ENCODE peak calls at places on chromosome 19, in nine cellular contexts. X, K, M, Q, F, P, B, G and Z are unnamed samples.

GRCh38 chr19:27744926-27745844 is 1467.8 kb downstream of the UQCRFS1 start:
- DNase-seq in X (no peak), K (peak), M (no peak), Q (no peak), F (no peak), P (no peak), B (no peak), G (no peak), Z (no peak)

GRCh38 chr19:2695288-2695866 is 7.1 kb downstream of the GNG7 start:
- DNase-seq in X (no peak), K (no peak), M (no peak), Q (peak), F (no peak), P (no peak), B (no peak), G (peak), Z (no peak)

GRCh38 chr19:38665950-38666661 is 18.7 kb downstream of the ACTN4 start:
- DNase-seq in X (no peak), K (no peak), M (no peak), Q (no peak), F (peak), P (peak), B (no peak), G (no peak), Z (no peak)

GRCh38 chr19:50510121-50510670 is 795 bp downstream of the JOSD2 start:
- DNase-seq in X (no peak), K (no peak), M (no peak), Q (no peak), F (peak), P (no peak), B (no peak), G (no peak), Z (no peak)

GRCh38 chr19:40799558-40800338 is 757 bp downstream of the EGLN2 start:
- DNase-seq in X (peak), K (no peak), M (no peak), Q (peak), F (peak), P (no peak), B (no peak), G (no peak), Z (no peak)

GRCh38 chr19:55353803-55354697 is 469 bp downstream of the COX6B2 start:
- DNase-seq in X (peak), K (peak), M (no peak), Q (peak), F (peak), P (no peak), B (peak), G (peak), Z (peak)

GRCh38 chr19:45079063-45079910 is at the start of gene GEMIN7:
- DNase-seq in X (peak), K (peak), M (no peak), Q (peak), F (peak), P (peak), B (peak), G (peak), Z (peak)

GRCh38 chr19:16380943-16381755 is 56.5 kb downstream of the KLF2 start:
- DNase-seq in X (no peak), K (no peak), M (no peak), Q (no peak), F (no peak), P (no peak), B (no peak), G (no peak), Z (no peak)

GRCh38 chr19:7512400-7512851 is 3.5 kb upstream of the ZNF358 start:
- DNase-seq in X (no peak), K (no peak), M (no peak), Q (no peak), F (no peak), P (no peak), B (no peak), G (no peak), Z (no peak)

GRCh38 chr19:24052811-24053210 is 34.2 kb upstream of the ZNF254 start:
- DNase-seq in X (no peak), K (no peak), M (no peak), Q (no peak), F (no peak), P (peak), B (no peak), G (no peak), Z (no peak)

GRCh38 chr19:1251233-1251502 is 2.8 kb downstream of the MIDN start:
- DNase-seq in X (no peak), K (no peak), M (no peak), Q (no peak), F (peak), P (peak), B (peak), G (peak), Z (no peak)

GRCh38 chr19:40363128-40363527 is 14.6 kb downstream of the PLD3 start:
- DNase-seq in X (peak), K (no peak), M (no peak), Q (no peak), F (no peak), P (no peak), B (no peak), G (peak), Z (no peak)

GRCh38 chr19:10662384-10663251 is 8.5 kb downstream of the ILF3 start:
- DNase-seq in X (no peak), K (no peak), M (no peak), Q (no peak), F (no peak), P (no peak), B (no peak), G (peak), Z (no peak)

GRCh38 chr19:15379996-15380647 is 535 bp upstream of the AKAP8 start:
- DNase-seq in X (peak), K (peak), M (peak), Q (peak), F (peak), P (peak), B (no peak), G (peak), Z (no peak)

GRCh38 chr19:46573679-46574522 is 27.2 kb upstream of the CALM3 start:
- DNase-seq in X (no peak), K (no peak), M (no peak), Q (no peak), F (no peak), P (no peak), B (no peak), G (no peak), Z (no peak)

GRCh38 chr19:46818812-46819211 is 30.4 kb upstream of the SLC1A5 start:
- DNase-seq in X (peak), K (no peak), M (no peak), Q (no peak), F (no peak), P (peak), B (no peak), G (peak), Z (peak)

GRCh38 chr19:51440846-51441409 is 17.3 kb downstream of the SIGLEC8 start:
- DNase-seq in X (peak), K (no peak), M (no peak), Q (no peak), F (no peak), P (no peak), B (no peak), G (no peak), Z (peak)

GRCh38 chr19:49890349-49891311 is 6.1 kb downstream of the IL4I1 start:
- DNase-seq in X (peak), K (no peak), M (no peak), Q (no peak), F (no peak), P (no peak), B (no peak), G (no peak), Z (peak)

GRCh38 chr19:12092065-12092867 is 27.7 kb downstream of the ZNF844 start:
- DNase-seq in X (peak), K (peak), M (peak), Q (peak), F (peak), P (no peak), B (peak), G (peak), Z (peak)